ENCODE peak calls at places on chromosomes 7 and 10, in eight cellular contexts. W is GM23248, J is HCT116, N is PC-3, P is GM23338, G is hepatocyte, V is SK-N-SH, B is neural progenitor cell. Y is an unnamed sample.

GRCh38 chr7:117621075-117621474 is 141.2 kb downstream of the CFTR start:
- DNase-seq in P (no peak), J (no peak), N (no peak), B (no peak), W (no peak), G (no peak), V (no peak), Y (no peak)

GRCh38 chr10:1544929-1545328 is 192.4 kb downstream of the ADARB2 start:
- DNase-seq in P (no peak), W (no peak), N (no peak), G (no peak), J (no peak), B (no peak), V (no peak), Y (no peak)

GRCh38 chr10:44292390-44293002 is 92.4 kb downstream of the CXCL12 start:
- DNase-seq in P (peak), V (no peak), N (no peak), G (no peak), J (no peak), W (no peak), B (peak), Y (no peak)

GRCh38 chr7:118264836-118265235 is 40.3 kb downstream of the ANKRD7 start:
- DNase-seq in N (no peak), W (peak), V (no peak), B (no peak), P (no peak), J (no peak), G (no peak), Y (no peak)

GRCh38 chr7:137423321-137423720 is 79.8 kb upstream of the PTN start:
- DNase-seq in B (no peak), W (peak), V (no peak), J (no peak), P (no peak), N (no peak), G (no peak), Y (no peak)

GRCh38 chr10:28367865-28368541 is 65.1 kb upstream of the MPP7 start:
- DNase-seq in V (no peak), N (no peak), J (no peak), P (no peak), B (no peak), W (no peak), G (no peak), Y (peak)

GRCh38 chr10:97362310-97363033 is 27.9 kb upstream of the FRAT2 start:
- DNase-seq in N (no peak), G (no peak), V (no peak), B (no peak), J (no peak), P (no peak), W (no peak), Y (no peak)

GRCh38 chr7:27149817-27150567 is 2.4 kb downstream of the HOXA3 start:
- DNase-seq in W (no peak), J (no peak), P (no peak), G (no peak), N (peak), B (no peak), V (no peak), Y (peak)

GRCh38 chr7:81662531-81662930 is 107.3 kb downstream of the HGF start:
- DNase-seq in V (no peak), W (peak), B (no peak), P (no peak), J (no peak), N (no peak), G (no peak), Y (no peak)

GRCh38 chr7:196283-196682 is 3.9 kb downstream of the FAM20C start:
- DNase-seq in G (no peak), J (no peak), B (no peak), N (no peak), P (no peak), V (no peak), W (no peak), Y (no peak)

GRCh38 chr10:78218833-78219490 is 185.3 kb downstream of the RPS24 start:
- DNase-seq in V (no peak), W (no peak), G (no peak), P (no peak), B (no peak), N (no peak), J (no peak), Y (no peak)

GRCh38 chr10:35442006-35442405 is 105.7 kb downstream of the CCNY start:
- DNase-seq in G (no peak), B (no peak), J (no peak), V (no peak), P (no peak), N (no peak), W (peak), Y (no peak)

GRCh38 chr7:37349979-37350590 is 98.6 kb downstream of the ELMO1 start:
- DNase-seq in J (no peak), N (no peak), B (no peak), P (no peak), W (no peak), V (no peak), G (no peak), Y (peak)

GRCh38 chr10:24882047-24882698 is 70.2 kb downstream of the PRTFDC1 start:
- DNase-seq in J (no peak), B (no peak), W (peak), P (no peak), N (no peak), V (no peak), G (no peak), Y (no peak)

GRCh38 chr7:2452074-2452507 is 24.1 kb downstream of the GRIFIN start:
- DNase-seq in N (no peak), B (no peak), G (peak), W (no peak), P (peak), V (peak), J (no peak), Y (no peak)

GRCh38 chr7:80624763-80625162 is 13.7 kb upstream of the CD36 start:
- DNase-seq in P (no peak), J (no peak), W (no peak), B (no peak), V (no peak), N (no peak), G (no peak), Y (no peak)

GRCh38 chr10:125016611-125017202 is 74.8 kb downstream of the ZRANB1 start:
- DNase-seq in W (no peak), N (no peak), G (no peak), P (no peak), B (no peak), J (no peak), V (no peak), Y (no peak)

GRCh38 chr10:867807-868206 is 63.7 kb downstream of the LARP4B start:
- DNase-seq in V (no peak), B (no peak), J (no peak), P (no peak), N (no peak), G (no peak), W (no peak), Y (no peak)

GRCh38 chr7:1046722-1047679 is 2.7 kb downstream of the GPR146 start:
- DNase-seq in G (no peak), N (peak), J (no peak), V (peak), W (no peak), B (no peak), P (no peak), Y (no peak)

GRCh38 chr7:155521007-155521742 is 25.2 kb downstream of the CNPY1 start:
- DNase-seq in W (no peak), B (no peak), P (no peak), G (no peak), J (no peak), V (no peak), N (no peak), Y (no peak)

GRCh38 chr7:155520114-155520513 is 26.2 kb downstream of the CNPY1 start:
- DNase-seq in G (no peak), N (no peak), P (no peak), B (no peak), V (no peak), J (no peak), W (no peak), Y (no peak)

GRCh38 chr7:155523168-155523675 is 23.1 kb downstream of the CNPY1 start:
- DNase-seq in V (no peak), P (no peak), J (no peak), G (no peak), B (no peak), N (no peak), W (no peak), Y (no peak)

GRCh38 chr7:155524018-155524556 is 22.3 kb downstream of the CNPY1 start:
- DNase-seq in J (no peak), W (no peak), N (no peak), B (no peak), V (no peak), P (no peak), G (no peak), Y (no peak)

DNA sequence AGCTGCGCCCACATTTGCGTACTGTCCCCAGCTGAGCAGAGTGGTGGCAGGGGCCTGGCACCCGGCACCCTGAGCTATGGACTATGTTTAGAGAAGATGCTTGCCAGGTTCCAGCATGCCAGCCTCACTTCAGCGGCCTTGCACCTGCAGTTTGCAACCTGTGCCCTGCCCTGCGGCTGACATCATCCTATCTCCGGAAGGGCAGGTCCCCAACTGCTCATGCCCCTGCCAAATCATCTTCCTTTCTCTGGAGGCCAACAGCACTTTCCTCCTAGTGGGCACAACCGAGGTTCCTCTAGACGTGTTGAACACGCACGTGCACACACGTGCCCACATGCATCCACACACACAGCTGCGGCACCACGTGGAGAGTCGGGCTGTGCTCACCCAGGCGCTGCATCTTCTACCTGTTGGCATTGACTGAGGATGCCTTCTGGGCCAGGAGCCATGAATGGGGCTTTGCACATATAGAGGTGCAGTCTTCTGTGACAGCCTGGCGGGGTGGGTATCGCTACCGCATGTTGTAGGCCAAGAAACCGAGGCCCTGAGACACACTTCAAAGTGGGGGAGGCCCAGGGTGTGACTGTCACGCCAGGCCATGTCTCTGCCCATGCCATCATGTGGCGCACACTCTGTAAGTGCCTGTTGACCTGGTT is 24.5 kb downstream of the CNPY1 start:
- DNase-seq in W (no peak), B (no peak), J (no peak), G (no peak), P (no peak), N (no peak), V (no peak), Y (no peak)
- TF ChIP-seq EZH2phosphoT487 in W (no peak), B (no peak), J (no peak), G (no peak), P (no peak), N (no peak), V (no peak), Y (no peak)

GRCh38 chr7:138935438-138936079 is 45.6 kb downstream of the KIAA1549 start:
- DNase-seq in G (peak), P (no peak), J (peak), W (peak), B (peak), N (peak), V (peak), Y (no peak)
- H3K4me2 ChIP-seq in G (peak), P (no peak), J (peak), W (peak), B (no peak), N (peak), V (peak), Y (no peak)

GRCh38 chr10:29617880-29618340 is 16.9 kb downstream of the SVIL start:
- DNase-seq in G (peak), W (no peak), V (peak), P (no peak), N (no peak), J (no peak), B (peak), Y (no peak)

GRCh38 chr10:29620112-29620690 is 14.6 kb downstream of the SVIL start:
- DNase-seq in V (no peak), G (no peak), N (no peak), J (no peak), W (no peak), P (no peak), B (no peak), Y (no peak)

GRCh38 chr10:29619273-29619672 is 15.5 kb downstream of the SVIL start:
- DNase-seq in N (peak), G (peak), P (no peak), V (no peak), W (peak), J (no peak), B (no peak), Y (no peak)

GRCh38 chr10:29616542-29616941 is 18.2 kb downstream of the SVIL start:
- DNase-seq in P (no peak), N (no peak), W (no peak), V (no peak), B (no peak), G (no peak), J (no peak), Y (no peak)

DNA sequence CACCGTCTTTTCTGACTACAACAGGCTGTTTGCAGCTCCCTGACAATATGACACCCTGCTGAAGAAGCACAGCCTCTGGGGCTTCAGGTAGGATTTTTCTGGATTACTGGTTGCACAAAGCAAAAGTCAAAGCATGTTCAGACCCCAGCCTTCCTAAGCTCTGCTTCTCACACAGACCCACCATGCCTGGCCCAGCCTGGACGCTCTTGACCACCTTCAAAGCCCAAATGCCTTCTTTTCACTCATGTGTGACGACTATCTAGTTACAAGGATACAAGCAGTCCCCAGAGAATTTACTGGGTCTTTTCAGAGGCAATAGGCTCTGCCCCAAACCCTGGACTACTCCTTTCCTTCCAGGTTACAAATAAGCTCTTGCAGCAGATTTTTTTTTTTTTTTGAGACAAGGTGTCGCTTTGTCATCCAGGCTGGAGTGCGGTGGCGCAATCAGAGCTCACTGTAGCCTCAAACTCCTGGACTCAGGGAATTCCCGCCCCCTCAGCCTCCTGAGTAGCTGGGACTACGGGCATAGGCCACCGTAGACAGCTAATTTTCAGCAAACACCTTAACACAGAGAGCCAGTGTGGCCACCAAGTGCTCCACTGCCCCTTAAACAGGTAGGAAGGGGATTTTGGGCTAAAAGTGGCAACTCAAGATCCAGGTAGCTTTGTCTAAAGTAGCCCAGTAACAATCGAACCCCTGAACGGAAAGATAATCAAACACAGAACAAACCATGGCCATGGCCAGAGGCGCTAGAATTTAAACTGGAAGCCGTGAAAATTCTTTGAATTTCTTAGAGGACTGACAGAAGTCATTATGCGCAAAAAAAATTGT is 16.2 kb downstream of the SVIL start:
- DNase-seq in V (no peak), J (no peak), W (peak), B (peak), P (peak), G (peak), N (no peak), Y (no peak)
- H3K27ac ChIP-seq in V (peak), J (no peak), W (no peak), B (peak), P (peak), G (peak), N (peak), Y (no peak)

DNA sequence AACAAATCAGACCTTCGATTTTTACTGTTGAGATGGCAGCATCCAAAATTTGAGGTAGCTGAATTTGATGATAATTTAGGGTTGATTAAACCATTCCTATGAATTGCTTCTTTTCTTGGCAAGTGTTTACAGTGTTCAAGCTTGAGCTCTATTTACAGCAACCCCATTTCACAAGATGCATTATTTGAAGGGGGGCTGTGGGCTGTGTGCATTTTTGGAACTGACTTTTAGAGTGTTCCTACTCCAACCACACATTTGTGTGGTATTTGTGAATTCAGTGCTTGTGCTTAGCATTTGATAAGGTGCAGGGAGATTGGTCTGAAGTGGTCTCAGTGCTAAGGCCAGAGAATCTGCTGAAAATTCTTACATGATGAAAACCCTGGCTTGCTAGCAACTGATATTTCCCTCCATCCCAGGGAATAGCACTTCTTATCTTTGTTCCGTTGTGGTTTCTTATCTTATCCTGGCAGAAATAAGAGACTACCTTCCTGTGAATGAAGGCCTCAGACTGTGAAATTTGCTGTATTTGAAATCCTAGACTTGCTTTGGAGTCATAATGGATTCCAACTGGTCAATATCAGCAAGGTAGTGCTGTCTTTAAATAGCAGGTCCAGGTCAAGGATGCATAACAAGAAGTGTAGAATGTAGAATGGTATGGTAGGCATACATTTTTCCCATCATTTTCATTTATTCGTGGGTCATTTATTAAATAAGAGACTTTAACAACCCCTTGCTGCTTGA is 986.8 kb downstream of the REEP3 start:
- DNase-seq in B (no peak), P (no peak), G (no peak), V (no peak), W (no peak), N (no peak), J (no peak), Y (no peak)
- TF ChIP-seq EZH2phosphoT487 in B (no peak), P (no peak), G (no peak), V (no peak), W (no peak), N (no peak), J (no peak), Y (no peak)

GRCh38 chr10:5540080-5540479 is 15.3 kb downstream of the CALML3 start:
- DNase-seq in G (no peak), W (no peak), J (no peak), N (no peak), P (no peak), V (no peak), B (no peak), Y (no peak)

GRCh38 chr10:5537684-5538083 is 12.9 kb downstream of the CALML3 start:
- DNase-seq in B (no peak), N (no peak), W (no peak), P (no peak), J (no peak), V (no peak), G (no peak), Y (no peak)

GRCh38 chr10:5538446-5538845 is 13.7 kb downstream of the CALML3 start:
- DNase-seq in J (no peak), P (no peak), V (no peak), G (no peak), W (peak), B (no peak), N (no peak), Y (no peak)

GRCh38 chr10:5540886-5541285 is 16.1 kb downstream of the CALML3 start:
- DNase-seq in V (no peak), J (no peak), W (no peak), B (no peak), N (no peak), P (no peak), G (no peak), Y (no peak)

DNA sequence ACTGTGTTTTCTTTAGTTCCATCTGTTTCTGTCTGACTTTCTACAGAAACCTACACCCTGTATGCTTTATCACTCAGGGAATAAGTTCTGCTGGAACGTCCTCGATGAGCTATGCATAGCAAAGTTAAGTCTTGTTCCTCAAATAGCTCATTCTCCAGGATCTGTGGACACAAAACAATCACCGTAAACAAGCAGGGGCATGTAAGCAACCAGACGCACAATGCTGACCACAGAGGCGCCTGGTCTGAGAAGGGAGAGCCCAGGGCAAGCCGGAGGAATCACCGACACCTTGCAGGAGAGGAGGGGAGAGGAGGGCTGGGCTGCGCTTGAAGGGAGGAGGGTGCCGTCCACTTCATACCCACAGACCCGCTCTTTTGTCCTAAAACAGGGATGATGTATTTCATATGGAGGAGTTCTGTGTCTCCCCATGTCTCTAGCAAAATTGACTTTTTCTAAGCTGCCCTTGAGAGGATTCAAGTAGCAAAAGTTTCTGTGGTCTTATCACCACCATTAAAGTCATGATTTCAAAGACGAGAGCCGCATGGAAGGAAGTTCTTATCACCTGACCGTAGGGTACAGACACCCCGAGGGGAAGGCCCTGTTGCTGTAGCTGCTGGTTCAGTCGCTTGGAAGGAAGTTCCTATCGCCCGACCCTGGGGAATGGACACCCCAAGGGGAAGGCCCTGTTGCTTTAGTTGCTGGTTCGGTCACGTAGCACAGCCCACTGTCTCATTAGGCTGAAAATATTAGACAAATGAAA is 14.3 kb downstream of the CALML3 start:
- DNase-seq in N (no peak), B (no peak), G (no peak), V (no peak), W (no peak), P (no peak), J (no peak), Y (no peak)
- H3K4me2 ChIP-seq in N (no peak), B (no peak), G (peak), V (no peak), W (no peak), P (no peak), J (peak), Y (no peak)

GRCh38 chr7:30649717-30650116 is 32.5 kb downstream of the CRHR2 start:
- DNase-seq in J (no peak), B (no peak), P (no peak), G (no peak), N (no peak), V (no peak), W (no peak), Y (no peak)
- H3K27ac ChIP-seq in J (no peak), B (no peak), P (no peak), G (no peak), N (no peak), V (no peak), W (no peak), Y (no peak)

GRCh38 chr10:71124921-71125748 is 87.2 kb upstream of the UNC5B start:
- DNase-seq in B (no peak), N (no peak), P (no peak), G (no peak), V (no peak), W (no peak), J (no peak), Y (no peak)
- TF ChIP-seq EZH2phosphoT487 in B (no peak), N (no peak), P (no peak), G (no peak), V (no peak), W (no peak), J (no peak), Y (no peak)

Y was measured in OCI-LY7.